ENCODE peak calls at places on chromosomes 11 and 22, in seven cellular contexts. Y, R, I, W, C, P and B are unnamed samples.
A peak's percentile ranks its signal among the peaks of the same experiment; 100 is the strongest.

GRCh38 chr22:42519544-42520237 is at the start of gene RRP7A:
- DNase-seq in Y (peak; percentile 91), R (peak; percentile 80), I (peak; percentile 61), W (peak; percentile 91), C (peak; percentile 45), P (peak; percentile 75), B (peak; percentile 47)

GRCh38 chr11:2915473-2915872 is 13.7 kb downstream of the PHLDA2 start:
- DNase-seq in Y (no peak), R (no peak), I (no peak), W (no peak), C (no peak), P (no peak), B (no peak)

GRCh38 chr11:46100670-46101069 is 20.6 kb downstream of the PHF21A start:
- DNase-seq in Y (no peak), R (no peak), I (no peak), W (peak; percentile 32), C (no peak), P (no peak), B (no peak)

GRCh38 chr11:11567862-11568650 is 53.7 kb downstream of the GALNT18 start:
- DNase-seq in Y (no peak), R (no peak), I (no peak), W (no peak), C (no peak), P (no peak), B (peak; percentile 18)

GRCh38 chr11:102142333-102142732 is 32.1 kb downstream of the YAP1 start:
- DNase-seq in Y (no peak), R (no peak), I (no peak), W (no peak), C (no peak), P (no peak), B (no peak)

GRCh38 chr22:33163815-33164214 is 105.6 kb upstream of the SYN3 start:
- DNase-seq in Y (no peak), R (no peak), I (no peak), W (no peak), C (peak; percentile 66), P (no peak), B (no peak)

GRCh38 chr11:8061555-8062428 is 19.2 kb upstream of the TUB start:
- DNase-seq in Y (no peak), R (no peak), I (no peak), W (no peak), C (no peak), P (no peak), B (no peak)

GRCh38 chr11:12769834-12770345 is 95.7 kb downstream of the TEAD1 start:
- DNase-seq in Y (no peak), R (no peak), I (no peak), W (no peak), C (no peak), P (peak; percentile 94), B (no peak)

GRCh38 chr11:69238562-69239319 is 55.2 kb upstream of the MYEOV start:
- DNase-seq in Y (peak; percentile 31), R (no peak), I (no peak), W (peak; percentile 47), C (no peak), P (no peak), B (no peak)

GRCh38 chr11:12137938-12138731 is 27.7 kb downstream of the MICAL2 start:
- DNase-seq in Y (no peak), R (no peak), I (no peak), W (no peak), C (no peak), P (peak; percentile 93), B (no peak)

GRCh38 chr11:66784575-66784974 is 55.6 kb upstream of the SPTBN2 start:
- DNase-seq in Y (no peak), R (no peak), I (no peak), W (no peak), C (no peak), P (no peak), B (no peak)

GRCh38 chr22:33112606-33113005 is 54.4 kb upstream of the SYN3 start:
- DNase-seq in Y (no peak), R (no peak), I (no peak), W (no peak), C (peak; percentile 89), P (no peak), B (peak; percentile 41)

GRCh38 chr11:116376054-116376453 is 396.7 kb downstream of the BUD13 start:
- DNase-seq in Y (no peak), R (no peak), I (no peak), W (no peak), C (peak; percentile 65), P (no peak), B (no peak)

GRCh38 chr22:25449781-25450317 is 114.6 kb upstream of the GRK3 start:
- DNase-seq in Y (no peak), R (no peak), I (no peak), W (no peak), C (no peak), P (no peak), B (no peak)

GRCh38 chr11:68303083-68303482 is 9.3 kb upstream of the LRP5 start:
- DNase-seq in Y (no peak), R (no peak), I (no peak), W (no peak), C (no peak), P (no peak), B (no peak)